ENCODE peak calls at places on chromosomes 16 and 17, in seven cellular contexts. S, X, Y, N, I, Z and R are unnamed samples.

GRCh38 chr16:8708546-8708945 is 34.1 kb downstream of the ABAT start:
- DNase-seq in S (no peak), X (no peak), Y (no peak), N (no peak), I (no peak), Z (no peak), R (no peak)

GRCh38 chr16:55911616-55912015 is 36.4 kb upstream of the CES5A start:
- DNase-seq in S (no peak), X (no peak), Y (no peak), N (no peak), I (no peak), Z (no peak), R (no peak)

GRCh38 chr17:67718325-67718941 is 697 bp downstream of the NOL11 start:
- DNase-seq in S (peak; percentile 34), X (no peak), Y (no peak), N (no peak), I (peak; percentile 31), Z (peak; percentile 43), R (no peak)

GRCh38 chr17:56292010-56292409 is 138.7 kb downstream of the ANKFN1 start:
- DNase-seq in S (no peak), X (no peak), Y (no peak), N (no peak), I (peak; percentile 76), Z (peak; percentile 42), R (no peak)

GRCh38 chr17:83192161-83192788 is 112.9 kb downstream of the METRNL start:
- DNase-seq in S (no peak), X (peak; percentile 25), Y (peak; percentile 28), N (no peak), I (peak; percentile 78), Z (no peak), R (no peak)

GRCh38 chr17:13362341-13363122 is 239.2 kb downstream of the HS3ST3A1 start:
- DNase-seq in S (no peak), X (no peak), Y (no peak), N (no peak), I (peak; percentile 60), Z (no peak), R (no peak)

GRCh38 chr17:32318071-32318470 is 23.9 kb downstream of the C17orf75 start:
- DNase-seq in S (no peak), X (no peak), Y (no peak), N (no peak), I (no peak), Z (no peak), R (no peak)

GRCh38 chr17:81929253-81930141 is 2.0 kb upstream of the MAFG start:
- DNase-seq in S (no peak), X (no peak), Y (no peak), N (no peak), I (no peak), Z (no peak), R (no peak)

GRCh38 chr17:15354256-15354655 is 12.9 kb upstream of the TEKT3 start:
- DNase-seq in S (no peak), X (no peak), Y (no peak), N (no peak), I (no peak), Z (no peak), R (no peak)

GRCh38 chr17:28634211-28634865 is 10.6 kb downstream of the BLTP2 start:
- DNase-seq in S (no peak), X (no peak), Y (no peak), N (no peak), I (no peak), Z (no peak), R (no peak)

GRCh38 chr17:50060951-50061712 is 5.2 kb downstream of the ITGA3 start:
- DNase-seq in S (no peak), X (no peak), Y (peak; percentile 96), N (peak; percentile 70), I (peak; percentile 78), Z (peak; percentile 77), R (no peak)

GRCh38 chr17:81523139-81524062 is 4.8 kb upstream of the FSCN2 start:
- DNase-seq in S (no peak), X (no peak), Y (no peak), N (no peak), I (peak; percentile 71), Z (peak; percentile 28), R (no peak)

GRCh38 chr16:46715769-46716305 is 26.4 kb downstream of the ORC6 start:
- DNase-seq in S (no peak), X (no peak), Y (no peak), N (no peak), I (peak; percentile 18), Z (no peak), R (no peak)

GRCh38 chr16:4610011-4611005 is 4.4 kb downstream of the UBALD1 start:
- DNase-seq in S (no peak), X (no peak), Y (no peak), N (no peak), I (no peak), Z (no peak), R (no peak)

GRCh38 chr16:4613636-4614570 is 785 bp downstream of the UBALD1 start:
- DNase-seq in S (no peak), X (peak; percentile 61), Y (no peak), N (no peak), I (peak; percentile 25), Z (no peak), R (no peak)

GRCh38 chr16:4611337-4612023 is 3.2 kb downstream of the UBALD1 start:
- DNase-seq in S (no peak), X (no peak), Y (no peak), N (no peak), I (peak; percentile 54), Z (no peak), R (no peak)

GRCh38 chr16:4612977-4613635 is 1.6 kb downstream of the UBALD1 start:
- DNase-seq in S (no peak), X (no peak), Y (no peak), N (no peak), I (no peak), Z (peak; percentile 34), R (no peak)

GRCh38 chr16:4612474-4612931 is 2.2 kb downstream of the UBALD1 start:
- DNase-seq in S (no peak), X (no peak), Y (no peak), N (no peak), I (no peak), Z (no peak), R (no peak)
- TF ChIP-seq CTCF in S (no peak), X (no peak), Y (no peak), N (no peak), I (peak; percentile 3), Z (no peak), R (no peak)

GRCh38 chr17:38510424-38511125 is 82.3 kb downstream of the ARHGAP23 start:
- DNase-seq in S (no peak), X (peak; percentile 63), Y (no peak), N (no peak), I (no peak), Z (no peak), R (no peak)

GRCh38 chr17:38509008-38509771 is 80.9 kb downstream of the ARHGAP23 start:
- DNase-seq in S (no peak), X (peak; percentile 91), Y (peak; percentile 88), N (peak; percentile 59), I (peak; percentile 93), Z (peak; percentile 90), R (peak; percentile 97)

GRCh38 chr17:38511126-38512108 is 83.2 kb downstream of the ARHGAP23 start:
- DNase-seq in S (no peak), X (no peak), Y (no peak), N (no peak), I (peak; percentile 76), Z (peak; percentile 58), R (no peak)

GRCh38 chr17:38509772-38510423 is 81.6 kb downstream of the ARHGAP23 start:
- DNase-seq in S (no peak), X (no peak), Y (no peak), N (no peak), I (no peak), Z (no peak), R (no peak)

GRCh38 chr17:38512473-38513058 is 84.3 kb downstream of the ARHGAP23 start:
- DNase-seq in S (no peak), X (no peak), Y (no peak), N (no peak), I (no peak), Z (no peak), R (no peak)
- TF ChIP-seq CTCF in S (no peak), X (no peak), Y (no peak), N (no peak), I (no peak), Z (no peak), R (no peak)

DNA sequence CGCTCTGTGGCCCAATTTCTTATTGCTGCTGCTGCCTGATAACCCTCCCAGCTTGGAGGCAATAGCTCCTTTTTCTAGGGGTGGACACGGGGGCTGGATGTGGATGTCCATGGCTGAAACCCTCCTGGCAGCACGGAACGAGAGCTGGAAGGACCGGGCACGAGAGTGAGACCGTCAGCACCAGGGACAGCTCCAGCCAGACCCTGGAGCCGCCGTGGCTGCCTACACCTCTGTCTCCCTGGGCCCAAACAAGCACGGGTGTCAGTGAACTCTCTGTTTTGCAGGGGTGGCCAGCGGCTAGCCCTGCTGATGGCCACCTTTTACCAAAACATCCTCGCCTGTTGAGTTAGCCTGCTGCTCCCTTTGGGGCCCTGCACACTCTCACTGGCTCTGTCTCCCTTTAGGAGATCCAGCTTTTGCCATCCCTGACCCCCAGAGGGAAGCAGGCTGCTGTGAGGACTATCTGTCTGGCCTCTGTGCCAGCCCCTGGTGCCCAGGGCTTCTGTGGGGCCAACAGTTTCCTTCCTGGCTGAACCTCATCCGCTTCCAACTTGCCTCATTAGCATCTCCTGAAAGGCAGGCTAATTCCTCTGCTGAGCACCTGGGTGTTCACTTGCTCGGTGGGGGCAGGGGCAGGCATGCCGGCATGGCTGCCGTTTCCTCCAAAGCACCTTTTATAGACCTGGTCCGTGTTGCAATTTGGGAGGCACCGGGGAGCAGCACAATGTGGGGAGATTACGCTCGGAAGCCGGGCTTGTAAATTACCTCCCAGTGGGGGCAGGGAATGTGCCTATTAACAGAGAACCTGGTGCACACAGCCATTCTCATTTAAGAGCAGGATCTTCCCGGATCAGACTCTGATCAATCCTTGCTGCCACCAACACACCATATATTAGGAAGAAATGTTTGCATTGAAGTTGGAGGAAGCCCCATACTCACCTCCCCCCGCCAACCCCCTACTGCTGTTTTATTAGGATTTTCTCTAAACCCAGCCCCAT is 118.2 kb downstream of the ENGASE start:
- DNase-seq in S (peak; percentile 32), X (peak; percentile 86), Y (no peak), N (peak; percentile 8), I (peak; percentile 7), Z (peak; percentile 58), R (no peak)
- TF ChIP-seq CTCF in S (no peak), X (no peak), Y (no peak), N (no peak), I (no peak), Z (no peak), R (no peak)

DNA sequence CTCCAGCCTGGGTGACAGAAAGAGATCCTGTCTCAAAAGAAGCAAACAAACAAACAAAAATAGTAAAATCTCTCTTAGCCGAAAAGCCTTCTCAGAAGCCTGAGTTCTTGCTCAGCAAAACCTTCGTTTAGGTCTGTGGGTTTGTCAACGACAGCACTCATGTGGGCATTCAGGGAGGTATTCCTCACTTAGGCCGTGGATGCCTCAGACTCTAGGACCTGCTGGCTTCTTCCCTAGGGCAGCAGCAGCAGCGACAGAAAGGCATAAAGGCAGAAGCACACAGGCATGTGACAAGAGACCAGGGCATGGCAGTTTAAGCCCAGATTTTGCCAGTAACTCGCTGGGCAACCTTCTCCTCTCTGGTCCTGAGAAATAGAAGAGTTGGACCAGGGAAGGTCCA is 17.1 kb upstream of the SLC39A11 start:
- DNase-seq in S (no peak), X (no peak), Y (no peak), N (no peak), I (no peak), Z (no peak), R (no peak)
- TF ChIP-seq CTCF in S (no peak), X (no peak), Y (no peak), N (no peak), I (no peak), Z (no peak), R (no peak)